ENCODE peak calls at places on chromosomes 5 and 9, in four cellular contexts. D is GM12878, K is K562, U is HepG2. Y is an unnamed sample.

GRCh38 chr5:134029156-134029555 is 24.4 kb upstream of the VDAC1 start:
- DNase-seq in K (no peak), U (no peak), D (no peak), Y (no peak)

GRCh38 chr9:61670616-61671015 is 480.8 kb downstream of the SPATA31A7 start:
- DNase-seq in D (no peak), U (no peak), K (no peak), Y (no peak)

GRCh38 chr5:113212244-113212920 is 222.4 kb downstream of the TSSK1B start:
- DNase-seq in U (no peak), K (no peak), D (no peak), Y (no peak)

GRCh38 chr5:77882670-77883257 is 106.6 kb upstream of the TBCA start:
- DNase-seq in U (no peak), K (no peak), D (no peak), Y (no peak)

GRCh38 chr9:131677445-131678180 is 62.3 kb downstream of the RAPGEF1 start:
- DNase-seq in K (no peak), D (peak), U (peak), Y (no peak)

GRCh38 chr9:79277916-79278447 is 293.8 kb upstream of the TLE4 start:
- DNase-seq in D (no peak), U (no peak), K (no peak), Y (no peak)

GRCh38 chr5:25436452-25436851 is 791.7 kb upstream of the CDH10 start:
- DNase-seq in K (no peak), D (no peak), U (no peak), Y (no peak)

GRCh38 chr9:127970401-127971313 is 10.1 kb downstream of the EEIG1 start:
- DNase-seq in U (no peak), D (peak), K (no peak), Y (no peak)

GRCh38 chr5:115869256-115869655 is 27.5 kb downstream of the AP3S1 start:
- DNase-seq in K (no peak), U (no peak), D (no peak), Y (no peak)

GRCh38 chr5:72799721-72800120 is 16.7 kb upstream of the TNPO1 start:
- DNase-seq in K (no peak), U (no peak), D (no peak), Y (no peak)

GRCh38 chr5:23257656-23258055 is 249.8 kb upstream of the PRDM9 start:
- DNase-seq in D (no peak), U (no peak), K (no peak), Y (no peak)

GRCh38 chr5:136166909-136167308 is 26.1 kb downstream of the SMIM32 start:
- DNase-seq in D (peak), U (no peak), K (no peak), Y (no peak)

GRCh38 chr5:159825551-159826051 is 90.7 kb upstream of the ADRA1B start:
- DNase-seq in U (no peak), D (peak), K (no peak), Y (no peak)

GRCh38 chr5:14036514-14036913 is 92.0 kb upstream of the DNAH5 start:
- DNase-seq in K (no peak), U (no peak), D (no peak), Y (no peak)
- TF ChIP-seq ATF2 in K (no peak), U (no peak), D (no peak), Y (no peak)

GRCh38 chr9:137725598-137725997 is 106.8 kb downstream of the EHMT1 start:
- DNase-seq in D (no peak), K (no peak), U (no peak), Y (no peak)
- TF ChIP-seq CHD2 in D (no peak), K (no peak), U (no peak), Y (no peak)

GRCh38 chr5:132094393-132095076 is 20.9 kb downstream of the CSF2 start:
- DNase-seq in U (peak), K (no peak), D (no peak), Y (no peak)
- TF ChIP-seq ATF2 in U (no peak), K (no peak), D (no peak), Y (no peak)

GRCh38 chr5:40365357-40366330 is 314.1 kb upstream of the PTGER4 start:
- DNase-seq in D (no peak), U (no peak), K (no peak), Y (no peak)
- TF ChIP-seq CHD2 in D (no peak), U (no peak), K (no peak), Y (no peak)

GRCh38 chr9:99140685-99141314 is 35.9 kb downstream of the TGFBR1 start:
- DNase-seq in K (peak), U (peak), D (no peak), Y (no peak)

GRCh38 chr9:99139868-99140267 is 35.0 kb downstream of the TGFBR1 start:
- DNase-seq in U (no peak), D (no peak), K (no peak), Y (no peak)

GRCh38 chr9:99143661-99144060 is 38.7 kb downstream of the TGFBR1 start:
- DNase-seq in U (no peak), D (no peak), K (no peak), Y (no peak)

GRCh38 chr9:99141849-99142248 is 36.9 kb downstream of the TGFBR1 start:
- DNase-seq in K (no peak), D (no peak), U (no peak), Y (no peak)

GRCh38 chr9:99142275-99142674 is 37.4 kb downstream of the TGFBR1 start:
- DNase-seq in U (no peak), K (no peak), D (no peak), Y (no peak)
- TF ChIP-seq ATF2 in U (no peak), K (no peak), D (no peak), Y (no peak)

DNA sequence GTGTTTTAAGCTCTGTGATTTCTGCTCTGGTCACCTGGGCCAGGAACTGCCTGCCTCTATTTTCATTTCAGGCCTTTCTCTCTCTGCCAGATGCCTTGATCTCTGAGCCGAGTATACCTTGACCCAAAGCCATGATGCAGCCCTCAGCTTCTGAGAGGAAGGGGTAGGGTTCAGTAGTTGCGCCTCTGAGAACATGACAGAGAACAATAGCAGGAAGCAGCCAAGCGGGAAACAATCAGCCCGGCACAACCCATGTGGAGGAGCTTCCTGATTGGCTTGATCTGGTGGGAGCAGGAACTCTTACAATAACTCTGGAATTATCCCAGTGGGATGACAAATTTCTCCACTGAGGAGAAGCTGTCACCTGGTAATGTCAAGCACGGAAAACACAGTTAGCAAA is 127.4 kb downstream of the PALM2AKAP2 start:
- DNase-seq in K (no peak), U (no peak), D (no peak), Y (no peak)
- TF ChIP-seq CHD2 in K (no peak), U (no peak), D (no peak), Y (no peak)

DNA sequence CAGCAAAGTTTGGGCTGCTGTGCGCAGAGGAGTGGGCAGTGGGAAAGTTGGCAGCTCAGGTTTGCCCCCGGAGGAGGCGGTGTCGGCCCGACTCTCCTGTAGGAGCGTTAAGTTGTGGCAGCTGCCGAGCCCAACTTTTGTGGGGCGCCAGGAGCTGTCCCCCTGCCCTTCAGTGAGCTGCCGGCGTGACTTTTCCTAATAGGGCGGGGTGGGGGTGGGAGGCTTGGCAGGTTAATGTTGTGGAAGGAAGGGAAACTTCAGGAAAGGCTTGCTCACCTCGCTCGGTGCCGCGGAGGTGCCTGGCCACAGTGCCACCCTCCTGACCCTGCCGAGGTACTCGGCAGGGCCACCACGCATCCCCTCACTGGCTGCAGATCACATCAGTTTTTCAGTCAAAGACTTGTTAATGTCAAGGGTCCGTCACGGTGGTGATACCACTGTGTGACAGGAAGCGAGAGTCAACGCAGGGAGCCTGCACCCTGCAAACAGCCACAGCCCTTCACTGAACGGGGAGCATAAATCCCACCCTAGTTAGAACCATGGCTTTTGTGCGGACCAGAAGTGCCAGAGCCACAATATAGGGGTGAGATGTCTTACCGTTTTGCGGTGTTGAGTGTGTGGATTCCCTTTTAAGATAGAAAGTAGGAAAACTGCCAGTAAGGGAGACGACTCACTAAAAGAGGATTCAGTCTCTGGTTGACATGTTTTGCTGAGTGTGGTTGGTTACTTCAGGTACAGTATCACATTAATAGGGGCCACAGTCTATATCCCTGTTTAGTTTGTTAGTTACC is 746 bp downstream of the LNPEP start:
- DNase-seq in D (no peak), U (peak), K (peak), Y (no peak)
- TF ChIP-seq ATF2 in D (no peak), U (no peak), K (no peak), Y (no peak)

DNA sequence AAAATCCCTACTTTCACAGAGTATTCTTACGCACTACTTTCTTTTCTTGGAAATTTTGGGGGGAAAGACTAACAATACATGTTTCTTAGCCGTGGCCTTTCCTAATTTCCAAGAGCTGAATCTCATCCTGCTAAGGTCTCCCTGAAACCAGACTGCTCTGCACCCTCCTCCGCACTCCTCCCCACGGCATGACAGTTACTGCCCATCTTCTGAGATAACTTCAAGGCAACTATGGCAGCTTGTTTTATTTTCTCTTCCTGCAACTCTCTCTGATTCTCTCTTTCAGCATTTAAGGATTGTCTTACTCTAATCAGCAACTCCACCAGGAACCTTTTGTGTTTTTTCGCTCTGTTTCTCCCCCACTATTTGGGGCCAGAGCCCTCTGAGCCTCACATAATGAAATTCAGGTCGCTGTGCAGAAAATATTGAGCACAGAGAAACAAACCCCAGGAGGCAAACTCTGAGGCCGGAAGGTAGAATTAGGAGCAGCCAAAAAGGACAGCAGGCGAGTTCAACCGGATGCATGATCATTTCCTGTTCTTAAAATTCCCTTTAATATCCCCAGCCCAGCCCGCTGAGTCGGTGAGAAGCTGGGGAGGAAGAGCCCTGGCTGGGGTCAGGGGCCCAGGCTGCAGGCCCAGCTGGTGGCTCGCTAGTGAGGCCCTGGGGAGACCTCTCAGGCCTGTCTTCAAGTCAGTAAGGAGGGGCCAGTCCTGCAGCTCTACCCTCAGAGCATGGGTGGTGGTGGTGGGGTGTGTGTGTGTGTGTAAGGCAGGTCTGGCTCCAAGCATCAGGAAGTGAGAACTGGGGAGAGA is 213.6 kb upstream of the S1PR3 start:
- DNase-seq in K (no peak), D (no peak), U (no peak), Y (no peak)
- TF ChIP-seq CHD2 in K (no peak), D (no peak), U (no peak), Y (no peak)